ENCODE peak calls at places on chromosomes 7 and 10, in nine cellular contexts. One of them, this sample, is unnamed.

GRCh38 chr10:66844176-66844947 is 81.5 kb upstream of the LRRTM3 start:
- DNase-seq in caudate nucleus: no peak
- DNase-seq in PC-3: peak
- DNase-seq in thoracic aorta: no peak
- DNase-seq in CD8-positive, alpha-beta memory T cell: no peak
- DNase-seq in stomach: no peak
- DNase-seq in A549: no peak
- DNase-seq in osteoblast: peak
- DNase-seq in kidney: no peak
- DNase-seq in this sample: no peak

GRCh38 chr10:121645696-121646095 is 47.5 kb upstream of the FGFR2 start:
- DNase-seq in caudate nucleus: no peak
- DNase-seq in PC-3: no peak
- DNase-seq in thoracic aorta: no peak
- DNase-seq in CD8-positive, alpha-beta memory T cell: no peak
- DNase-seq in stomach: no peak
- DNase-seq in A549: no peak
- DNase-seq in osteoblast: no peak
- DNase-seq in kidney: no peak
- DNase-seq in this sample: no peak

GRCh38 chr7:140326116-140326928 is 72.0 kb downstream of the SLC37A3 start:
- DNase-seq in caudate nucleus: peak
- DNase-seq in PC-3: peak
- DNase-seq in thoracic aorta: peak
- DNase-seq in CD8-positive, alpha-beta memory T cell: peak
- DNase-seq in stomach: peak
- DNase-seq in A549: peak
- DNase-seq in osteoblast: peak
- DNase-seq in kidney: no peak
- DNase-seq in this sample: peak

GRCh38 chr10:68146133-68146532 is 36.8 kb downstream of the MYPN start:
- DNase-seq in caudate nucleus: no peak
- DNase-seq in PC-3: no peak
- DNase-seq in thoracic aorta: no peak
- DNase-seq in CD8-positive, alpha-beta memory T cell: no peak
- DNase-seq in stomach: no peak
- DNase-seq in A549: no peak
- DNase-seq in osteoblast: no peak
- DNase-seq in kidney: no peak
- DNase-seq in this sample: no peak

GRCh38 chr10:92801978-92802872 is 46.1 kb upstream of the EXOC6 start:
- DNase-seq in caudate nucleus: no peak
- DNase-seq in PC-3: no peak
- DNase-seq in thoracic aorta: no peak
- DNase-seq in CD8-positive, alpha-beta memory T cell: no peak
- DNase-seq in stomach: no peak
- DNase-seq in A549: no peak
- DNase-seq in osteoblast: no peak
- DNase-seq in kidney: no peak
- DNase-seq in this sample: no peak

GRCh38 chr10:44572146-44572545 is 187.2 kb upstream of the CXCL12 start:
- DNase-seq in caudate nucleus: no peak
- DNase-seq in PC-3: no peak
- DNase-seq in thoracic aorta: no peak
- DNase-seq in CD8-positive, alpha-beta memory T cell: no peak
- DNase-seq in stomach: no peak
- DNase-seq in A549: no peak
- DNase-seq in osteoblast: no peak
- DNase-seq in kidney: no peak
- DNase-seq in this sample: no peak

GRCh38 chr10:104318810-104319684 is 19.2 kb downstream of the ITPRIP start:
- DNase-seq in caudate nucleus: peak
- DNase-seq in PC-3: no peak
- DNase-seq in thoracic aorta: no peak
- DNase-seq in CD8-positive, alpha-beta memory T cell: no peak
- DNase-seq in stomach: no peak
- DNase-seq in A549: no peak
- DNase-seq in osteoblast: no peak
- DNase-seq in kidney: peak
- DNase-seq in this sample: no peak

GRCh38 chr7:4742051-4742573 is 33.3 kb upstream of the AP5Z1 start:
- DNase-seq in caudate nucleus: peak
- DNase-seq in PC-3: no peak
- DNase-seq in thoracic aorta: no peak
- DNase-seq in CD8-positive, alpha-beta memory T cell: no peak
- DNase-seq in stomach: peak
- DNase-seq in A549: no peak
- DNase-seq in osteoblast: no peak
- DNase-seq in kidney: no peak
- DNase-seq in this sample: peak

GRCh38 chr10:79385392-79385795 is 38.1 kb downstream of the PPIF start:
- DNase-seq in caudate nucleus: no peak
- DNase-seq in PC-3: no peak
- DNase-seq in thoracic aorta: no peak
- DNase-seq in CD8-positive, alpha-beta memory T cell: peak
- DNase-seq in stomach: no peak
- DNase-seq in A549: no peak
- DNase-seq in osteoblast: peak
- DNase-seq in kidney: no peak
- DNase-seq in this sample: peak

GRCh38 chr7:35723011-35723410 is 28.1 kb upstream of the HERPUD2 start:
- DNase-seq in caudate nucleus: no peak
- DNase-seq in PC-3: peak
- DNase-seq in thoracic aorta: no peak
- DNase-seq in CD8-positive, alpha-beta memory T cell: no peak
- DNase-seq in stomach: no peak
- DNase-seq in A549: no peak
- DNase-seq in osteoblast: peak
- DNase-seq in kidney: no peak
- DNase-seq in this sample: no peak

GRCh38 chr10:78621183-78621789 is 447.5 kb upstream of the ZMIZ1 start:
- DNase-seq in caudate nucleus: no peak
- DNase-seq in PC-3: peak
- DNase-seq in thoracic aorta: no peak
- DNase-seq in CD8-positive, alpha-beta memory T cell: no peak
- DNase-seq in stomach: peak
- DNase-seq in A549: no peak
- DNase-seq in osteoblast: peak
- DNase-seq in kidney: no peak
- DNase-seq in this sample: no peak

GRCh38 chr10:124917939-124918830 is 23.7 kb upstream of the ZRANB1 start:
- DNase-seq in caudate nucleus: no peak
- DNase-seq in PC-3: peak
- DNase-seq in thoracic aorta: no peak
- DNase-seq in CD8-positive, alpha-beta memory T cell: no peak
- DNase-seq in stomach: no peak
- DNase-seq in A549: no peak
- DNase-seq in osteoblast: peak
- DNase-seq in kidney: no peak
- DNase-seq in this sample: no peak

GRCh38 chr7:102272917-102273748 is 13.5 kb upstream of the SH2B2 start:
- DNase-seq in caudate nucleus: no peak
- DNase-seq in PC-3: no peak
- DNase-seq in thoracic aorta: no peak
- DNase-seq in CD8-positive, alpha-beta memory T cell: no peak
- DNase-seq in stomach: no peak
- DNase-seq in A549: no peak
- DNase-seq in osteoblast: peak
- DNase-seq in kidney: peak
- DNase-seq in this sample: no peak

GRCh38 chr7:27139335-27140107 is 4.0 kb downstream of the HOXA5 start:
- DNase-seq in caudate nucleus: no peak
- DNase-seq in PC-3: no peak
- DNase-seq in thoracic aorta: no peak
- DNase-seq in CD8-positive, alpha-beta memory T cell: no peak
- DNase-seq in stomach: no peak
- DNase-seq in A549: no peak
- DNase-seq in osteoblast: peak
- DNase-seq in kidney: peak
- DNase-seq in this sample: no peak

GRCh38 chr10:86401588-86402282 is 35.1 kb upstream of the GRID1 start:
- DNase-seq in caudate nucleus: peak
- DNase-seq in PC-3: peak
- DNase-seq in thoracic aorta: no peak
- DNase-seq in CD8-positive, alpha-beta memory T cell: no peak
- DNase-seq in stomach: no peak
- DNase-seq in A549: peak
- DNase-seq in osteoblast: no peak
- DNase-seq in kidney: peak
- DNase-seq in this sample: no peak

GRCh38 chr10:116316533-116316932 is 7.7 kb upstream of the CCDC172 start:
- DNase-seq in caudate nucleus: no peak
- DNase-seq in PC-3: no peak
- DNase-seq in thoracic aorta: no peak
- DNase-seq in CD8-positive, alpha-beta memory T cell: no peak
- DNase-seq in stomach: no peak
- DNase-seq in A549: no peak
- DNase-seq in osteoblast: no peak
- DNase-seq in kidney: no peak
- DNase-seq in this sample: peak

DNA sequence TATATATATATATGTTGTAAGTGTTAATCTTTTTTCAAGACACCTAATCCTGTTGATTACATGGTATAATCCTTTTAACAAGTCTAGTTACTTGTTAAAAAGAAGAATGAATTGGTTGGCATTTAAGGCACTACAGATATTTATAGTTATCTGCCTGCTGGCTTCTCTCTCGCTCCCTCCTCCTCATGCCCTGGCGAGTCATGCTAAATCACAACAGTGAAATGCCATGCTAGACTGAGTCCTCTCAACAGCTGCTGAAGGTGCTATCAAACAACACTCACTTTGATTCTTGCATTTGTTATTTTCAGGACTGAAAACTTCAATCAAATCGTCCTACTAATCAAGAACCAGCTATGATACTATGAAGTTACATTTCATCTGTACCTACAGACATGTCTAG is 15.4 kb downstream of the NRAP start:
- DNase-seq in caudate nucleus: no peak
- DNase-seq in PC-3: peak
- DNase-seq in thoracic aorta: no peak
- DNase-seq in CD8-positive, alpha-beta memory T cell: no peak
- DNase-seq in stomach: no peak
- DNase-seq in A549: no peak
- DNase-seq in osteoblast: no peak
- DNase-seq in kidney: no peak
- DNase-seq in this sample: no peak
- H3K27ac ChIP-seq in caudate nucleus: no peak
- H3K27ac ChIP-seq in PC-3: no peak
- H3K27ac ChIP-seq in thoracic aorta: peak
- H3K27ac ChIP-seq in CD8-positive, alpha-beta memory T cell: no peak
- H3K27ac ChIP-seq in stomach: no peak
- H3K27ac ChIP-seq in A549: no peak
- H3K27ac ChIP-seq in osteoblast: no peak
- H3K27ac ChIP-seq in kidney: no peak
- H3K27ac ChIP-seq in this sample: no peak

GRCh38 chr10:57015595-57016303 is 654.7 kb upstream of the ZWINT start:
- DNase-seq in caudate nucleus: no peak
- DNase-seq in PC-3: no peak
- DNase-seq in thoracic aorta: no peak
- DNase-seq in CD8-positive, alpha-beta memory T cell: no peak
- DNase-seq in stomach: no peak
- DNase-seq in A549: no peak
- DNase-seq in osteoblast: no peak
- DNase-seq in kidney: no peak
- DNase-seq in this sample: no peak

GRCh38 chr10:57014758-57015157 is 653.7 kb upstream of the ZWINT start:
- DNase-seq in caudate nucleus: no peak
- DNase-seq in PC-3: no peak
- DNase-seq in thoracic aorta: no peak
- DNase-seq in CD8-positive, alpha-beta memory T cell: no peak
- DNase-seq in stomach: no peak
- DNase-seq in A549: no peak
- DNase-seq in osteoblast: no peak
- DNase-seq in kidney: no peak
- DNase-seq in this sample: no peak

GRCh38 chr10:57018452-57018851 is 657.4 kb upstream of the ZWINT start:
- DNase-seq in caudate nucleus: no peak
- DNase-seq in PC-3: no peak
- DNase-seq in thoracic aorta: no peak
- DNase-seq in CD8-positive, alpha-beta memory T cell: no peak
- DNase-seq in stomach: no peak
- DNase-seq in A549: no peak
- DNase-seq in osteoblast: no peak
- DNase-seq in kidney: no peak
- DNase-seq in this sample: no peak

GRCh38 chr10:57015187-57015586 is 654.1 kb upstream of the ZWINT start:
- DNase-seq in caudate nucleus: no peak
- DNase-seq in PC-3: no peak
- DNase-seq in thoracic aorta: no peak
- DNase-seq in CD8-positive, alpha-beta memory T cell: no peak
- DNase-seq in stomach: no peak
- DNase-seq in A549: no peak
- DNase-seq in osteoblast: no peak
- DNase-seq in kidney: no peak
- DNase-seq in this sample: no peak

GRCh38 chr10:57017356-57018037 is 656.4 kb upstream of the ZWINT start:
- DNase-seq in caudate nucleus: no peak
- DNase-seq in PC-3: no peak
- DNase-seq in thoracic aorta: no peak
- DNase-seq in CD8-positive, alpha-beta memory T cell: no peak
- DNase-seq in stomach: no peak
- DNase-seq in A549: no peak
- DNase-seq in osteoblast: no peak
- DNase-seq in kidney: no peak
- DNase-seq in this sample: no peak
- H3K27ac ChIP-seq in caudate nucleus: no peak
- H3K27ac ChIP-seq in PC-3: no peak
- H3K27ac ChIP-seq in thoracic aorta: no peak
- H3K27ac ChIP-seq in CD8-positive, alpha-beta memory T cell: no peak
- H3K27ac ChIP-seq in stomach: no peak
- H3K27ac ChIP-seq in A549: no peak
- H3K27ac ChIP-seq in osteoblast: no peak
- H3K27ac ChIP-seq in kidney: no peak
- H3K27ac ChIP-seq in this sample: no peak

DNA sequence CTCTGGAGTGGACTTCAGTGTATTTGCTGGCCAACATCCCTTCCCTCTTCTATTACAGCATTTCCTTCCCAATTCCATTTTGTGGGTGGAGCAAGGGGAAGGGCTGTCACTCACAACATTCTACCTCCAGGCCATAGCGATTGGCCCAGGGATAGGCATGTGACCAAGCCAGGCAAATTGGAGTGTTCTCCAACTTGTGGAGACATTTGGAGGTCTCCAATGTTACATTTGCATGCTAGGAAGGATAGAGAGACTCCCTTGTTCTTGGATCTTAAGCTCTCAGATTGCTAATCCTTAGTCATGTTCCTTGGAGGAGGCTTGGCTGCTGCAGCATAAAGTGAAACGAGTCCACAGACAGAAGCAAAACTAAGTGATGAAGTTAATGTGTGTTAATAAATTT is 95.7 kb upstream of the KIF5B start:
- DNase-seq in caudate nucleus: no peak
- DNase-seq in PC-3: no peak
- DNase-seq in thoracic aorta: no peak
- DNase-seq in CD8-positive, alpha-beta memory T cell: no peak
- DNase-seq in stomach: no peak
- DNase-seq in A549: no peak
- DNase-seq in osteoblast: no peak
- DNase-seq in kidney: no peak
- DNase-seq in this sample: no peak
- H3K27ac ChIP-seq in caudate nucleus: no peak
- H3K27ac ChIP-seq in PC-3: no peak
- H3K27ac ChIP-seq in thoracic aorta: no peak
- H3K27ac ChIP-seq in CD8-positive, alpha-beta memory T cell: no peak
- H3K27ac ChIP-seq in stomach: no peak
- H3K27ac ChIP-seq in A549: no peak
- H3K27ac ChIP-seq in osteoblast: no peak
- H3K27ac ChIP-seq in kidney: no peak
- H3K27ac ChIP-seq in this sample: no peak

GRCh38 chr10:99451499-99451788 is 21.0 kb upstream of the GOT1 start:
- DNase-seq in caudate nucleus: no peak
- DNase-seq in PC-3: no peak
- DNase-seq in thoracic aorta: no peak
- DNase-seq in CD8-positive, alpha-beta memory T cell: no peak
- DNase-seq in stomach: no peak
- DNase-seq in A549: no peak
- DNase-seq in osteoblast: no peak
- DNase-seq in kidney: no peak
- DNase-seq in this sample: no peak
- H3K27ac ChIP-seq in caudate nucleus: no peak
- H3K27ac ChIP-seq in PC-3: no peak
- H3K27ac ChIP-seq in thoracic aorta: no peak
- H3K27ac ChIP-seq in CD8-positive, alpha-beta memory T cell: no peak
- H3K27ac ChIP-seq in stomach: no peak
- H3K27ac ChIP-seq in A549: no peak
- H3K27ac ChIP-seq in osteoblast: no peak
- H3K27ac ChIP-seq in kidney: no peak
- H3K27ac ChIP-seq in this sample: no peak